ENCODE peak calls at places on chromosomes 3 and 15, in five cellular contexts. U is AG09309; S is head of caudate nucleus; C is H54; E is stimulated activated naive CD8-positive, alpha-beta T cell treated with anti-CD3 and anti-CD28 coated beads, Interleukin-15, amount 100 ng/mL, for 72 hours. K is an unnamed sample.

GRCh38 chr15:45112592-45113379 is 1.2 kb downstream of the DUOX2 start:
- DNase-seq in U (no peak), S (no peak), C (no peak), E (no peak), K (no peak)

GRCh38 chr3:39447637-39448483 is 19.6 kb upstream of the MOBP start:
- DNase-seq in U (peak), S (peak), C (peak), E (peak), K (peak)

GRCh38 chr15:66483131-66483566 is 14.4 kb downstream of the SNAPC5 start:
- DNase-seq in U (peak), S (no peak), C (peak), E (no peak), K (no peak)

GRCh38 chr3:55559651-55560423 is 72.7 kb upstream of the WNT5A start:
- DNase-seq in U (no peak), S (no peak), C (no peak), E (no peak), K (no peak)

GRCh38 chr15:52803543-52804306 is 13.6 kb upstream of the ONECUT1 start:
- DNase-seq in U (no peak), S (no peak), C (no peak), E (no peak), K (no peak)

GRCh38 chr3:119148493-119149180 is 2.7 kb downstream of the TEX55 start:
- DNase-seq in U (peak), S (no peak), C (no peak), E (no peak), K (no peak)

GRCh38 chr3:32226875-32227500 is 11.5 kb upstream of the CMTM8 start:
- DNase-seq in U (peak), S (no peak), C (no peak), E (no peak), K (no peak)

GRCh38 chr15:29106551-29107290 is 162.9 kb downstream of the NSMCE3 start:
- DNase-seq in U (no peak), S (no peak), C (no peak), E (no peak), K (no peak)

GRCh38 chr3:171269557-171269956 is 190.6 kb downstream of the TNIK start:
- DNase-seq in U (no peak), S (no peak), C (no peak), E (no peak), K (no peak)

GRCh38 chr3:190983875-190984274 is 121.4 kb upstream of the GMNC start:
- DNase-seq in U (no peak), S (no peak), C (no peak), E (no peak), K (no peak)

GRCh38 chr3:122416966-122417365 is 1.1 kb upstream of the WDR5B start:
- DNase-seq in U (no peak), S (no peak), C (no peak), E (no peak), K (no peak)

GRCh38 chr3:132225664-132226063 is 91.5 kb upstream of the ACP3 start:
- DNase-seq in U (no peak), S (no peak), C (no peak), E (no peak), K (no peak)

GRCh38 chr15:20346082-20346805 is 195.4 kb downstream of the GOLGA6L6 start:
- DNase-seq in U (no peak), S (peak), C (no peak), E (no peak), K (peak)

GRCh38 chr15:79887517-79887916 is 9.3 kb downstream of the MTHFS start:
- DNase-seq in U (no peak), S (no peak), C (no peak), E (no peak), K (no peak)

GRCh38 chr15:31306426-31307269 is 20.0 kb upstream of the KLF13 start:
- DNase-seq in U (no peak), S (peak), C (no peak), E (no peak), K (no peak)

GRCh38 chr3:125582707-125583106 is 12.6 kb downstream of the OSBPL11 start:
- DNase-seq in U (no peak), S (no peak), C (no peak), E (no peak), K (peak)

GRCh38 chr3:184572528-184573270 is 11.1 kb downstream of the EPHB3 start:
- DNase-seq in U (no peak), S (no peak), C (no peak), E (no peak), K (no peak)

GRCh38 chr15:51144021-51144532 is 49.4 kb upstream of the TNFAIP8L3 start:
- DNase-seq in U (peak), S (no peak), C (peak), E (no peak), K (no peak)

GRCh38 chr3:35291837-35292236 is 347.5 kb upstream of the ARPP21 start:
- DNase-seq in U (no peak), S (no peak), C (no peak), E (no peak), K (no peak)

GRCh38 chr3:196648856-196649255 is 9.4 kb downstream of the NRROS start:
- DNase-seq in U (no peak), S (no peak), C (peak), E (no peak), K (no peak)

GRCh38 chr3:23004971-23005370 is 198.2 kb upstream of the UBE2E2 start:
- DNase-seq in U (no peak), S (no peak), C (peak), E (no peak), K (no peak)

GRCh38 chr3:49859576-49860305 is 3.4 kb upstream of the TRAIP start:
- DNase-seq in U (no peak), S (no peak), C (no peak), E (no peak), K (no peak)

GRCh38 chr3:151085889-151086483 is 522 bp downstream of the MED12L start:
- DNase-seq in U (no peak), S (no peak), C (no peak), E (peak), K (peak)

GRCh38 chr3:66098436-66098835 is 59.7 kb upstream of the MAGI1 start:
- DNase-seq in U (peak), S (no peak), C (no peak), E (no peak), K (no peak)

K was measured in GM20000.